ENCODE peak calls at places on chromosome 15, in six cellular contexts. J, H, D, O, L and Q are unnamed samples.

GRCh38 chr15:31510003-31510402 is 183.4 kb downstream of the KLF13 start:
- DNase-seq in J (no peak), H (no peak), D (no peak), O (no peak), L (no peak), Q (no peak)

GRCh38 chr15:95291878-95292472 is 1038.5 kb upstream of the NR2F2 start:
- DNase-seq in J (peak; percentile 46), H (no peak), D (peak; percentile 63), O (no peak), L (no peak), Q (peak; percentile 68)

GRCh38 chr15:64559243-64559642 is 98.9 kb downstream of the ZNF609 start:
- DNase-seq in J (no peak), H (no peak), D (no peak), O (no peak), L (no peak), Q (no peak)

GRCh38 chr15:59282515-59283337 is 76.1 kb downstream of the LDHAL6B start:
- DNase-seq in J (no peak), H (no peak), D (peak; percentile 54), O (no peak), L (no peak), Q (no peak)

GRCh38 chr15:85690546-85691226 is 104.0 kb downstream of the KLHL25 start:
- DNase-seq in J (no peak), H (no peak), D (no peak), O (no peak), L (no peak), Q (no peak)

GRCh38 chr15:40441012-40441735 is 421 bp downstream of the BAHD1 start:
- DNase-seq in J (no peak), H (peak; percentile 44), D (no peak), O (no peak), L (no peak), Q (no peak)

GRCh38 chr15:52642386-52643361 is 36.5 kb downstream of the ATOSA start:
- DNase-seq in J (peak; percentile 80), H (no peak), D (no peak), O (no peak), L (no peak), Q (no peak)

GRCh38 chr15:68924866-68925599 is 5.3 kb upstream of the SPESP1 start:
- DNase-seq in J (peak; percentile 70), H (peak; percentile 74), D (peak; percentile 78), O (peak; percentile 86), L (peak; percentile 69), Q (peak; percentile 89)

GRCh38 chr15:62344806-62345539 is 179.9 kb upstream of the C2CD4B start:
- DNase-seq in J (peak; percentile 55), H (peak; percentile 25), D (peak; percentile 91), O (peak; percentile 71), L (peak; percentile 75), Q (peak; percentile 51)

GRCh38 chr15:57150066-57150865 is 226.0 kb upstream of the CGNL1 start:
- DNase-seq in J (peak; percentile 62), H (no peak), D (no peak), O (no peak), L (no peak), Q (no peak)

GRCh38 chr15:99503411-99503810 is 62.4 kb upstream of the MEF2A start:
- DNase-seq in J (no peak), H (no peak), D (no peak), O (no peak), L (no peak), Q (no peak)

GRCh38 chr15:100131321-100132224 is 210.2 kb downstream of the ADAMTS17 start:
- DNase-seq in J (peak; percentile 25), H (peak; percentile 77), D (peak; percentile 57), O (no peak), L (peak; percentile 41), Q (peak; percentile 48)

GRCh38 chr15:52078197-52078875 is 34.2 kb downstream of the BCL2L10 start:
- DNase-seq in J (no peak), H (no peak), D (peak; percentile 65), O (no peak), L (no peak), Q (no peak)

GRCh38 chr15:74817370-74817737 is 4.7 kb downstream of the LMAN1L start:
- DNase-seq in J (no peak), H (peak; percentile 58), D (no peak), O (no peak), L (no peak), Q (peak; percentile 27)

GRCh38 chr15:95609096-95609495 is 721.4 kb upstream of the NR2F2 start:
- DNase-seq in J (no peak), H (no peak), D (no peak), O (no peak), L (no peak), Q (no peak)

GRCh38 chr15:99117563-99118257 is 12.8 kb downstream of the SYNM start:
- DNase-seq in J (no peak), H (no peak), D (no peak), O (peak; percentile 64), L (no peak), Q (no peak)

GRCh38 chr15:71899665-71900064 is 89.3 kb downstream of the NR2E3 start:
- DNase-seq in J (no peak), H (no peak), D (no peak), O (no peak), L (no peak), Q (peak; percentile 12)

GRCh38 chr15:59349715-59350420 is 22.8 kb downstream of the MYO1E start:
- DNase-seq in J (peak; percentile 93), H (no peak), D (peak; percentile 90), O (peak; percentile 83), L (no peak), Q (no peak)

GRCh38 chr15:76431936-76432335 is 95.4 kb downstream of the ISL2 start:
- DNase-seq in J (peak; percentile 16), H (no peak), D (no peak), O (no peak), L (no peak), Q (no peak)

GRCh38 chr15:60928987-60929386 is 300.1 kb downstream of the RORA start:
- DNase-seq in J (no peak), H (no peak), D (no peak), O (no peak), L (no peak), Q (no peak)

GRCh38 chr15:79431636-79432344 is at the start of gene MINAR1:
- DNase-seq in J (peak; percentile 42), H (no peak), D (peak; percentile 50), O (no peak), L (no peak), Q (peak; percentile 49)

GRCh38 chr15:101407439-101407838 is 82.1 kb downstream of the PCSK6 start:
- DNase-seq in J (no peak), H (no peak), D (no peak), O (no peak), L (peak; percentile 0), Q (no peak)

GRCh38 chr15:67190326-67190725 is 64.1 kb downstream of the AAGAB start:
- DNase-seq in J (no peak), H (no peak), D (peak; percentile 11), O (no peak), L (no peak), Q (no peak)

GRCh38 chr15:64746356-64746755 is 29.0 kb downstream of the RBPMS2 start:
- DNase-seq in J (no peak), H (no peak), D (no peak), O (no peak), L (no peak), Q (no peak)

GRCh38 chr15:63076136-63077005 is 33.8 kb downstream of the TPM1 start:
- DNase-seq in J (peak; percentile 31), H (no peak), D (no peak), O (no peak), L (no peak), Q (no peak)